ENCODE peak calls at places on chromosomes 12 and 14, in five cellular contexts. Q is right lobe of liver, T is B cell, K is IMR-90, E is mammary epithelial cell. V is an unnamed sample.

GRCh38 chr14:59262717-59263469 is 74.4 kb downstream of the DAAM1 start:
- DNase-seq in Q (peak), T (no peak), K (no peak), E (no peak), V (no peak)

GRCh38 chr14:30528119-30528518 is 30.8 kb upstream of the G2E3 start:
- DNase-seq in Q (no peak), T (no peak), K (no peak), E (no peak), V (no peak)

GRCh38 chr12:10620078-10620779 is 6.8 kb upstream of the MAGOHB start:
- DNase-seq in Q (no peak), T (no peak), K (no peak), E (no peak), V (no peak)

GRCh38 chr12:94620611-94621010 is 29.7 kb downstream of the TMCC3 start:
- DNase-seq in Q (no peak), T (no peak), K (no peak), E (no peak), V (no peak)

GRCh38 chr14:29320261-29320660 is 553.7 kb downstream of the FOXG1 start:
- DNase-seq in Q (no peak), T (no peak), K (peak), E (no peak), V (no peak)

GRCh38 chr14:56173360-56173922 is 55.2 kb downstream of the PELI2 start:
- DNase-seq in Q (no peak), T (no peak), K (no peak), E (no peak), V (no peak)

GRCh38 chr14:101034986-101035385 is 131.5 kb upstream of the RTL1 start:
- DNase-seq in Q (no peak), T (no peak), K (no peak), E (no peak), V (peak)

GRCh38 chr14:104881369-104881979 is 16.4 kb downstream of the CEP170B start:
- DNase-seq in Q (no peak), T (no peak), K (no peak), E (no peak), V (peak)

GRCh38 chr14:91934554-91935285 is 12.8 kb downstream of the FBLN5 start:
- DNase-seq in Q (no peak), T (no peak), K (no peak), E (no peak), V (no peak)

GRCh38 chr12:26122681-26123481 is 2.0 kb downstream of the BHLHE41 start:
- DNase-seq in Q (peak), T (peak), K (peak), E (peak), V (peak)

GRCh38 chr12:114479831-114480230 is 73.9 kb upstream of the TBX5 start:
- DNase-seq in Q (no peak), T (no peak), K (no peak), E (no peak), V (no peak)

GRCh38 chr12:129540954-129541353 is 362.9 kb downstream of the TMEM132D start:
- DNase-seq in Q (no peak), T (no peak), K (no peak), E (no peak), V (no peak)

GRCh38 chr12:54286042-54286931 is 5.8 kb downstream of the HNRNPA1 start:
- DNase-seq in Q (no peak), T (no peak), K (no peak), E (peak), V (no peak)

GRCh38 chr14:52332269-52332668 is 18.2 kb downstream of the PTGER2 start:
- DNase-seq in Q (no peak), T (no peak), K (peak), E (no peak), V (no peak)

GRCh38 chr12:6323340-6323994 is 13.0 kb downstream of the PLEKHG6 start:
- DNase-seq in Q (no peak), T (no peak), K (peak), E (peak), V (no peak)

GRCh38 chr12:120666577-120667390 is 20.2 kb upstream of the MLEC start:
- DNase-seq in Q (no peak), T (no peak), K (no peak), E (no peak), V (peak)

GRCh38 chr14:54935958-54936357 is 33.3 kb upstream of the GCH1 start:
- DNase-seq in Q (no peak), T (no peak), K (peak), E (peak), V (no peak)

GRCh38 chr14:73720636-73721035 is 6.5 kb upstream of the PNMA1 start:
- DNase-seq in Q (no peak), T (peak), K (no peak), E (no peak), V (no peak)

GRCh38 chr12:75672212-75672611 is 160.8 kb upstream of the KRR1 start:
- DNase-seq in Q (no peak), T (no peak), K (no peak), E (no peak), V (no peak)

GRCh38 chr12:24839268-24839791 is 109.6 kb downstream of the BCAT1 start:
- DNase-seq in Q (no peak), T (no peak), K (no peak), E (no peak), V (no peak)

GRCh38 chr14:31993521-31993941 is 83.6 kb upstream of the ARHGAP5 start:
- DNase-seq in Q (no peak), T (no peak), K (no peak), E (no peak), V (no peak)

GRCh38 chr14:30193056-30193455 is 265.4 kb upstream of the PRKD1 start:
- DNase-seq in Q (no peak), T (no peak), K (no peak), E (no peak), V (no peak)

DNA sequence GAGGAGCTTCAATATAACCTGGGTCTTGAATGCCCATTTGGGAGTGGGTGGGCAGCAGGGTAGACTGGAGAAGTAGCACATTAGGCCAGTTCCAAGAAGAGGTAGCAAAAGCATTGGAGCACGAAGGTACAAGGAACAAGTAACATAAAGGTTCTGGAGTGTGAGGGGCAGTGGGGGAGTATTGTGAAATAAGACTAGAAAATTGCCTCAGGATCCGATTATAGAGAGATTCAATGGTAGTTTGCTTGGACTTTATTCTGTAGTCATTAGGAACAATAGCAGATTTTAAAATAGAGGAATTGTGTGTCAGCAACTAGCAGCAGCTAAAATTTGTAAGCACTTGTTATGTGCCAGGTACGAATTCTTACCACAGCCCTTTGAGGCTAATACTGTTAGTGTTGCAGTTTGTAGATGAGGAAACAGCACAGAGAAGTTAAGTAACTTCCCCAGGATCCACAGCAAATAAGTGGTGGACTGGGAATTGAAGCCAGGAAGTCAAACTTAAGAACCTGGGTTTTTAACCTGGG is 61.8 kb downstream of the PPFIBP1 start:
- DNase-seq in Q (no peak), T (no peak), K (no peak), E (no peak), V (no peak)
- TF ChIP-seq CTCF in Q (no peak), T (no peak), K (no peak), E (no peak), V (no peak)

GRCh38 chr14:26917086-26917485 is 319.3 kb upstream of the NOVA1 start:
- DNase-seq in Q (no peak), T (no peak), K (peak), E (no peak), V (no peak)
- TF ChIP-seq CTCF in Q (peak), T (no peak), K (peak), E (no peak), V (peak)

GRCh38 chr12:79344855-79345840 is 345.6 kb downstream of the PAWR start:
- DNase-seq in Q (no peak), T (no peak), K (peak), E (peak), V (no peak)
- TF ChIP-seq CTCF in Q (peak), T (no peak), K (peak), E (peak), V (peak)

GRCh38 chr12:107454431-107454830 is 231.2 kb upstream of the PWP1 start:
- DNase-seq in Q (no peak), T (no peak), K (no peak), E (no peak), V (no peak)
- TF ChIP-seq CTCF in Q (no peak), T (no peak), K (no peak), E (no peak), V (no peak)

GRCh38 chr12:131835616-131836171 is 7.5 kb downstream of the MMP17 start:
- DNase-seq in Q (no peak), T (no peak), K (no peak), E (no peak), V (peak)

GRCh38 chr12:131833288-131833895 is 5.2 kb downstream of the MMP17 start:
- DNase-seq in Q (no peak), T (no peak), K (no peak), E (no peak), V (no peak)

GRCh38 chr12:131834798-131835615 is 6.8 kb downstream of the MMP17 start:
- DNase-seq in Q (no peak), T (no peak), K (no peak), E (no peak), V (peak)

GRCh38 chr12:131832393-131833231 is 4.4 kb downstream of the MMP17 start:
- DNase-seq in Q (no peak), T (no peak), K (peak), E (peak), V (no peak)

GRCh38 chr12:131833896-131834641 is 5.9 kb downstream of the MMP17 start:
- DNase-seq in Q (no peak), T (no peak), K (peak), E (no peak), V (peak)
- TF ChIP-seq CTCF in Q (no peak), T (no peak), K (peak), E (peak), V (no peak)

GRCh38 chr12:102484732-102485069 is 4.3 kb upstream of the IGF1 start:
- DNase-seq in Q (no peak), T (no peak), K (no peak), E (no peak), V (no peak)
- TF ChIP-seq CTCF in Q (no peak), T (peak), K (no peak), E (no peak), V (no peak)